ENCODE peak calls at places on chromosomes 11 and 22, in ten cellular contexts. O is AG09319, R is EL, X is NCI-H460, A is Right ventricle myocardium superior, H is ELR, T is T-helper 2 cell, Z is fibroblast of pulmonary artery, J is RPMI7951, S is RWPE1. G is an unnamed sample.

GRCh38 chr11:111723595-111723994 is 42.6 kb downstream of the PPP2R1B start:
- DNase-seq in O (no peak), R (no peak), X (no peak), A (no peak), H (no peak), T (no peak), Z (no peak), J (no peak), S (no peak), G (no peak)

GRCh38 chr22:39150848-39151215 is 1.6 kb downstream of the CBX7 start:
- DNase-seq in O (no peak), R (no peak), X (no peak), A (no peak), H (no peak), T (no peak), Z (no peak), J (no peak), S (no peak), G (no peak)

GRCh38 chr22:36839356-36840073 is 21.3 kb upstream of the NCF4 start:
- DNase-seq in O (no peak), R (peak), X (no peak), A (no peak), H (peak), T (no peak), Z (peak), J (peak), S (peak), G (no peak)

GRCh38 chr11:81772161-81772560 is 961.5 kb downstream of the FAM181B start:
- DNase-seq in O (no peak), R (no peak), X (no peak), A (no peak), H (no peak), T (no peak), Z (peak), J (peak), S (no peak), G (no peak)

GRCh38 chr22:43829448-43829821 is 17.3 kb upstream of the EFCAB6 start:
- DNase-seq in O (no peak), R (no peak), X (no peak), A (peak), H (no peak), T (no peak), Z (no peak), J (peak), S (no peak), G (no peak)

GRCh38 chr11:94117197-94117574 is 11.5 kb upstream of the PANX1 start:
- DNase-seq in O (no peak), R (no peak), X (no peak), A (no peak), H (no peak), T (no peak), Z (no peak), J (no peak), S (no peak), G (no peak)

GRCh38 chr11:33934450-33934849 is 42.6 kb upstream of the LMO2 start:
- DNase-seq in O (no peak), R (no peak), X (no peak), A (no peak), H (no peak), T (no peak), Z (no peak), J (no peak), S (no peak), G (peak)

GRCh38 chr11:60855726-60856633 is at the start of gene PTGDR2:
- DNase-seq in O (no peak), R (no peak), X (no peak), A (no peak), H (no peak), T (peak), Z (no peak), J (no peak), S (no peak), G (no peak)

GRCh38 chr11:16372355-16372754 is 16.0 kb upstream of the SOX6 start:
- DNase-seq in O (no peak), R (no peak), X (no peak), A (no peak), H (no peak), T (no peak), Z (no peak), J (no peak), S (no peak), G (no peak)

GRCh38 chr11:64572143-64572542 is 18.9 kb upstream of the SLC22A12 start:
- DNase-seq in O (no peak), R (no peak), X (no peak), A (no peak), H (no peak), T (no peak), Z (no peak), J (no peak), S (no peak), G (no peak)

GRCh38 chr11:124917115-124917637 is 1.9 kb upstream of the HEPN1 start:
- DNase-seq in O (no peak), R (peak), X (no peak), A (no peak), H (no peak), T (no peak), Z (peak), J (peak), S (no peak), G (no peak)

GRCh38 chr11:59437770-59438169 is 1.5 kb downstream of the OR5A1 start:
- DNase-seq in O (no peak), R (no peak), X (no peak), A (no peak), H (no peak), T (no peak), Z (no peak), J (no peak), S (no peak), G (no peak)

GRCh38 chr11:6778518-6778917 is 4.3 kb upstream of the OR2AG1 start:
- DNase-seq in O (no peak), R (no peak), X (no peak), A (no peak), H (no peak), T (no peak), Z (no peak), J (no peak), S (no peak), G (no peak)

GRCh38 chr22:18067121-18067520 is 10.7 kb upstream of the PEX26 start:
- DNase-seq in O (no peak), R (no peak), X (no peak), A (no peak), H (no peak), T (no peak), Z (no peak), J (no peak), S (no peak), G (no peak)

GRCh38 chr11:2549491-2549875 is 104.7 kb downstream of the KCNQ1 start:
- DNase-seq in O (no peak), R (no peak), X (no peak), A (peak), H (no peak), T (no peak), Z (no peak), J (no peak), S (no peak), G (no peak)

GRCh38 chr11:11821899-11822298 is 19.9 kb upstream of the USP47 start:
- DNase-seq in O (no peak), R (peak), X (no peak), A (no peak), H (peak), T (no peak), Z (no peak), J (no peak), S (no peak), G (no peak)

GRCh38 chr11:9755561-9755960 is 91.7 kb downstream of the SWAP70 start:
- DNase-seq in O (no peak), R (peak), X (no peak), A (no peak), H (peak), T (no peak), Z (peak), J (peak), S (no peak), G (no peak)

GRCh38 chr11:2794419-2794795 is 91.2 kb downstream of the CDKN1C start:
- DNase-seq in O (no peak), R (no peak), X (no peak), A (peak), H (no peak), T (no peak), Z (no peak), J (no peak), S (no peak), G (no peak)

GRCh38 chr11:125166347-125166841 is 1.8 kb downstream of the PKNOX2 start:
- DNase-seq in O (no peak), R (no peak), X (no peak), A (peak), H (no peak), T (no peak), Z (peak), J (peak), S (no peak), G (no peak)

GRCh38 chr11:844693-845644 is 2.3 kb downstream of the TSPAN4 start:
- DNase-seq in O (peak), R (peak), X (peak), A (peak), H (peak), T (no peak), Z (peak), J (peak), S (peak), G (peak)

GRCh38 chr11:17148536-17148935 is 59.2 kb downstream of the PIK3C2A start:
- DNase-seq in O (no peak), R (no peak), X (no peak), A (no peak), H (no peak), T (peak), Z (no peak), J (no peak), S (no peak), G (no peak)

G was measured in dermis microvascular lymphatic vessel endothelial cell.